ENCODE peak calls at places on chromosomes 5 and 9, in seven cellular contexts. B is frontal cortex, M is SK-N-DZ, D is smooth muscle cell of the brain vasculature, A is LoVo, O is NCI-H1694, J is AG10803. P is an unnamed sample.
A peak's percentile ranks its signal among the peaks of the same experiment; 100 is the strongest.

GRCh38 chr5:40518511-40518917 is 161.2 kb upstream of the PTGER4 start:
- DNase-seq in B (no peak), M (no peak), D (no peak), A (peak; percentile 38), O (no peak), J (no peak), P (no peak)

GRCh38 chr9:10265102-10265708 is 347.6 kb downstream of the PTPRD start:
- DNase-seq in B (no peak), M (peak; percentile 1), D (peak; percentile 62), A (no peak), O (no peak), J (no peak), P (no peak)

GRCh38 chr5:52811067-52811749 is 23.5 kb downstream of the ITGA1 start:
- DNase-seq in B (no peak), M (no peak), D (no peak), A (peak; percentile 33), O (no peak), J (peak; percentile 85), P (no peak)

GRCh38 chr5:138944527-138945322 is 69.6 kb upstream of the LRRTM2 start:
- DNase-seq in B (no peak), M (no peak), D (no peak), A (no peak), O (no peak), J (no peak), P (no peak)

GRCh38 chr5:1185652-1186350 is 15.6 kb upstream of the SLC6A19 start:
- DNase-seq in B (no peak), M (no peak), D (no peak), A (no peak), O (no peak), J (no peak), P (no peak)

GRCh38 chr5:116572375-116573278 is 2.0 kb downstream of the SEMA6A start:
- DNase-seq in B (peak; percentile 34), M (peak; percentile 77), D (no peak), A (no peak), O (peak; percentile 24), J (no peak), P (no peak)

GRCh38 chr5:73776405-73776804 is 150.4 kb downstream of the ARHGEF28 start:
- DNase-seq in B (no peak), M (no peak), D (no peak), A (no peak), O (no peak), J (no peak), P (no peak)

GRCh38 chr9:92514635-92515034 is 21.2 kb downstream of the ECM2 start:
- DNase-seq in B (no peak), M (no peak), D (no peak), A (no peak), O (no peak), J (no peak), P (no peak)

GRCh38 chr9:76218151-76218867 is 175.9 kb downstream of the RFK start:
- DNase-seq in B (no peak), M (no peak), D (no peak), A (no peak), O (no peak), J (no peak), P (no peak)

GRCh38 chr9:113577525-113578261 is 114.2 kb downstream of the RGS3 start:
- DNase-seq in B (no peak), M (no peak), D (no peak), A (no peak), O (no peak), J (peak; percentile 77), P (no peak)

GRCh38 chr9:133734600-133735414 is 3.3 kb downstream of the SARDH start:
- DNase-seq in B (no peak), M (no peak), D (no peak), A (no peak), O (no peak), J (no peak), P (no peak)

GRCh38 chr9:35518212-35518917 is 28.5 kb downstream of the RUSC2 start:
- DNase-seq in B (no peak), M (no peak), D (no peak), A (peak; percentile 85), O (no peak), J (peak; percentile 99), P (no peak)

P was measured in SK-N-MC.